ENCODE peak calls at places on chromosomes 1 and 21, in nine cellular contexts. V, A, O, L, Y, M, C, U and D are unnamed samples.

GRCh38 chr1:5980314-5981008 is 11.8 kb downstream of the NPHP4 start:
- DNase-seq in V (peak), A (peak), O (no peak), L (no peak), Y (peak), M (no peak), C (no peak), U (peak), D (no peak)

GRCh38 chr1:186792870-186793581 is 35.7 kb upstream of the PLA2G4A start:
- DNase-seq in V (no peak), A (no peak), O (no peak), L (peak), Y (peak), M (no peak), C (no peak), U (peak), D (no peak)

GRCh38 chr1:15282810-15283474 is 35.9 kb downstream of the FHAD1 start:
- DNase-seq in V (no peak), A (no peak), O (no peak), L (no peak), Y (no peak), M (no peak), C (no peak), U (no peak), D (peak)

GRCh38 chr1:185539277-185539943 is 194.8 kb upstream of the HMCN1 start:
- DNase-seq in V (no peak), A (peak), O (no peak), L (peak), Y (no peak), M (no peak), C (no peak), U (peak), D (peak)

GRCh38 chr1:100627936-100628335 is 90.0 kb downstream of the GPR88 start:
- DNase-seq in V (no peak), A (peak), O (no peak), L (no peak), Y (no peak), M (no peak), C (no peak), U (no peak), D (no peak)

GRCh38 chr1:52365091-52365745 is 787 bp downstream of the CC2D1B start:
- DNase-seq in V (no peak), A (peak), O (no peak), L (peak), Y (peak), M (no peak), C (no peak), U (peak), D (peak)

GRCh38 chr1:206856674-206857464 is 8.6 kb upstream of the IL20 start:
- DNase-seq in V (peak), A (no peak), O (no peak), L (no peak), Y (no peak), M (peak), C (no peak), U (no peak), D (no peak)

GRCh38 chr21:46168659-46169386 is 13.4 kb upstream of the FTCD start:
- DNase-seq in V (no peak), A (no peak), O (no peak), L (no peak), Y (no peak), M (no peak), C (no peak), U (no peak), D (no peak)

GRCh38 chr1:157004771-157005170 is 40.8 kb downstream of the ARHGEF11 start:
- DNase-seq in V (no peak), A (peak), O (no peak), L (no peak), Y (no peak), M (no peak), C (no peak), U (no peak), D (no peak)

GRCh38 chr21:34215911-34216310 is 142.5 kb downstream of the MRPS6 start:
- DNase-seq in V (no peak), A (no peak), O (no peak), L (no peak), Y (no peak), M (no peak), C (no peak), U (no peak), D (peak)